ENCODE peak calls at places on chromosomes 4 and X, in five cellular contexts. H, C, K, A and U are unnamed samples. For H3K4me1, the result is how much of the 10 kb centered on the place peaks cover.

GRCh38 chr4:174375422-174375821 is 91.7 kb downstream of the CEP44 start:
- ATAC-seq in H (no peak), K (no peak), A (no peak), C (no peak), U (no peak)

GRCh38 chr4:183798921-183799307 is 106.2 kb upstream of the STOX2 start:
- ATAC-seq in K (no peak), H (no peak), A (no peak), C (no peak), U (no peak)

GRCh38 chr4:112170451-112170993 is 25.3 kb downstream of the FAM241A start:
- ATAC-seq in K (no peak), H (no peak), A (no peak), C (peak), U (peak)

GRCh38 chr4:82818974-82819662 is 20.5 kb upstream of the SCD5 start:
- ATAC-seq in H (no peak), A (peak), C (no peak), K (no peak), U (no peak)

GRCh38 chrX:39894626-39895025 is 203.1 kb downstream of the BCOR start:
- ATAC-seq in H (no peak), K (no peak), C (no peak), A (no peak), U (no peak)

GRCh38 chr4:184395451-184395917 is 78.9 kb downstream of the IRF2 start:
- ATAC-seq in C (no peak), A (peak), H (no peak), K (no peak), U (peak)

GRCh38 chrX:3712080-3712869 is 1.2 kb downstream of the PRKX start:
- ATAC-seq in A (peak), C (peak), K (no peak), H (peak), U (no peak)

GRCh38 chr4:23822181-23822580 is 67.7 kb downstream of the PPARGC1A start:
- ATAC-seq in C (no peak), H (no peak), K (no peak), A (no peak), U (no peak)

GRCh38 chr4:107835409-107835808 is 10.7 kb downstream of the SGMS2 start:
- ATAC-seq in A (no peak), C (no peak), H (no peak), K (no peak), U (no peak)

GRCh38 chr4:38381788-38382187 is 282.2 kb upstream of the KLF3 start:
- ATAC-seq in C (no peak), A (no peak), K (no peak), H (no peak), U (peak)

GRCh38 chrX:48913605-48914366 is 2.3 kb upstream of the SLC35A2 start:
- ATAC-seq in K (no peak), A (no peak), H (no peak), C (no peak), U (no peak)

GRCh38 chrX:48908600-48908999 is 2.8 kb downstream of the SLC35A2 start:
- ATAC-seq in H (no peak), A (no peak), K (no peak), C (no peak), U (no peak)

GRCh38 chrX:48909703-48910102 is 1.7 kb downstream of the SLC35A2 start:
- ATAC-seq in K (no peak), C (no peak), A (no peak), H (no peak), U (no peak)

GRCh38 chrX:48910926-48911406 is 480 bp downstream of the SLC35A2 start:
- ATAC-seq in H (no peak), A (peak), K (no peak), C (peak), U (no peak)

DNA sequence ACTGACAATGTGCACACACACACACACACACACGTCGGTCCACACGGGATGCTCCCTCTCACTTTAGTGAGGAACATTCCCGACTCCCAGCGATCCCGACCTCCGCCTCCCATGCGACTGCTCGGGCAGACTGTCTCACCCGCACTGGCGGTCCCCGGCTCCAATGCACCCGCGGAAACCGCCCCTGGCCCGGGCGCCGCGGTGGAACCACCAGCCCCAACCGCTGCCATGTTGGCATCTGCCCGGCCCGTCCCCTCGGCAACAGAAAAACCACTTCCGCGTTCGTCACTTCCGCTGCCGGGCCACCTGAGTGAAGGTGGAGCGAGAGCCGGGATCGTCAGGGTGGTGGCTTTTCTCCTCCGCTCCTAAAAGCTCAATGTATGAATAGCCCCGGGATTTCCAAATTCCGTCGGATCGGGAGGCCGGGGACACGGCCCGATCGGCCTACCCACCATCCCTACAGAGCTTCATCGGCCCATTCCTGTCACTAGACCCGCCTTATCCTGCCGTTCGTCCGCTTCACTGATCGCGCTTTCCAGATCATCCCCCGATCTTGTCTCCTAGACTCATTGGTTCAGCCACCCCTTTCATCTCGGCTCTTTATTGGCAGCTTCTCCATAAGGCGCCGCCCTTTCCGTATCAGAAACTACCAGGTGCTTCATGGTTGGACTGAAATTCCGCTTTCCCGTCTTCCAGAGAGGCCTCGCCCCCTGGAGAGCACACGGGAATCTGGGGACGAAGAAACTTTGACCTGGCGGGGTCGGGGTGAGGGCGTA is at the start of gene SLC35A2:
- ATAC-seq in K (peak), C (peak), H (peak), A (peak), U (peak)
- TF ChIP-seq EP300 in K (no peak), C (no peak), H (no peak), A (no peak), U (no peak)

DNA sequence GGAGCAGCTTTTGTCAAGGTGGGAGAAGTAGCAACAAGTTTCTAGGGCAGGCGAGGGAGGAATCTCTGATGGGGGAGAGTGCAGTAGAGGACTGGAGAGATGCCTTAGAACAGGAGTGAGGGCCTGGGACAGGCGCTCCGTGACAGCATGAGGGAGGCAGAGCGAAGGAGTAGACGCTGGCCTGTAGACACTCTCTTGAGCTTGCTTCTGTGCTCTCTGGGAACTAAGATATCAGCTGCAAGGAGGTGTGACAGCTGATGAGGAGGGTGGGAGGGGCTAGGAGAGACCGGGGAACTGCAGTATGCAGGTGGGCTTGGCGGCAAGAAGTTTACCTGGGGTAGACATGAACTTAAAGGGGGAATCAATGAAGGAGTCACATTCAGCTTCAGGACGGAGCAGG is 35.7 kb downstream of the MECP2 start:
- ATAC-seq in C (no peak), H (no peak), A (no peak), K (no peak), U (no peak)
- H3K4me1 ChIP-seq in C (under half), H (under half), A (under half), K (under half), U (under half)

DNA sequence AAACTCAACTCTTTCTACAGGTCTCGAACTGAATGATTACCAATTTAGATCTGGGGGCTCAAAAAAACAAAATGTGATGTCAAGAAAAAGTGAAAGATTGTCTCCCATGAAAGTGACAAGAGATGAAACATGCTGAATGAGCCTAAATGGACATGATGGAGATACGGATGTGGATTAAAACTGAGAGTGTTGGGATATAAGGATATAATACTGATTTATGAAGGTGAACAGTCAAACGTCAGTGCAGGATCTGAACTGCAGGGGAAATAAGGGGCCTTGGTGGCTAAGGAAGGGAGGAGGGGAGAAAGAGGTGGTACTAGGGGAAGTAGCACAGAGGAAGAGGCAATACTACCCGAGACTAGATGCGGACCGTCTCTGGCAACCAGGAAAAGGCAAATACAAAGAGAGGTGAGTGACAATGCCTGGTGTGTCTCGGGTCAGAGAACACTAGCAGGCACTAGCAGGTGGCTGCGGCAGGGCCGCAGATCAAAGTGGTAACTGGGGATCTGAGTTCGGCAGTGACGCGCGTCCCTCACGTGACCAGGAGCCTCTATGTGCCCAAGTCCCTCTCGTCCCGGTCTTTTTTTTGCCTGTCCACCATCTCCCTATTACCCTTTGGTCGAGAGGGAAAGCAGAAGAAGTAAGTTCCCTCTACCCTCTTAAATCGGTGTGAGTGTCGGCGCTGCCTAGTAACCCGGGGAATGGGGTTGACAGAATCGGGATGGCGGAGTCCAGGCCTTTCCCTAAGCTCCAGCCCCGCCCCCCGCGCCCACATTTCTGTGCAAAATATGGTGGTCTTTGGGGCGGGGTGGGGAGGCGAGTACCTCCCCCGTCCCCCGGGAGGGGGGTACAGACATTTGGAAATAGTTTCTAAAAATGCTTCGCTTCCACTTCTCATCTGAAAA is at the start of gene TCEAL1:
- ATAC-seq in H (peak), A (peak), C (peak), K (peak), U (peak)
- TF ChIP-seq EP300 in H (no peak), A (no peak), C (no peak), K (no peak), U (no peak)

GRCh38 chr4:128587382-128587781 is 222.1 kb upstream of the JADE1 start:
- ATAC-seq in H (no peak), K (no peak), C (no peak), A (no peak), U (no peak)

GRCh38 chr4:128589384-128589957 is 220.0 kb upstream of the JADE1 start:
- ATAC-seq in H (no peak), A (no peak), K (peak), C (peak), U (no peak)

GRCh38 chr4:128590034-128590740 is 219.3 kb upstream of the JADE1 start:
- ATAC-seq in H (no peak), K (peak), C (no peak), A (no peak), U (no peak)

GRCh38 chr4:128590773-128591172 is 218.7 kb upstream of the JADE1 start:
- ATAC-seq in K (no peak), C (no peak), A (no peak), H (no peak), U (no peak)

GRCh38 chr4:128591482-128591881 is 218.0 kb upstream of the JADE1 start:
- ATAC-seq in K (peak), C (no peak), H (no peak), A (no peak), U (no peak)
- H3K4me1 ChIP-seq in K (under half), C (under half), H (under half), A (under half), U (under half)

GRCh38 chrX:134659761-134660160 is 1.5 kb upstream of the PLAC1 start:
- ATAC-seq in H (no peak), C (no peak), A (no peak), K (no peak), U (no peak)

GRCh38 chrX:134660627-134661026 is 2.4 kb upstream of the PLAC1 start:
- ATAC-seq in H (no peak), K (no peak), C (no peak), A (no peak), U (no peak)

GRCh38 chrX:134661295-134661694 is 3.0 kb upstream of the PLAC1 start:
- ATAC-seq in C (no peak), H (no peak), A (no peak), K (no peak), U (no peak)

GRCh38 chrX:134669378-134670098 is 11.3 kb upstream of the PLAC1 start:
- ATAC-seq in C (peak), A (no peak), K (no peak), H (peak), U (peak)

DNA sequence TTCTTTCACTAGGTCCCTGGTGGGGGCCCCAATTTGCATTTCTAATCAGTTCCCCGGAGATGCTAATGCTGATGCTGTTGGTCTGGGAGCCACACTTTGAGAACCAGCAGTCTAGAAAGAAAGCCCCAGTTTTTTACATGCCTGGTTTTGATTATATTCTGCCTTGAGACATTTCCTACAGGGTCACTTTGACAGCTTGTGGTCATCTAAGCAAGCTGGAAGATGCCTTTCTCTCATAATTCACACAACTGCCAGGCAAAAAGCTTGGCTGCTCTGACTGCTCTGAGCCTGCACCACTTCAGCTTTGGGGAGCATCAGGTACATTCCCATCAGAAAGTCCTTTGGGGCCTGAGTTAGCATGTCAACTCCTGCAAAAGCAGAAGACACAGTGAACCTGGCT is 5.9 kb upstream of the PLAC1 start:
- ATAC-seq in A (no peak), C (no peak), K (no peak), H (no peak), U (no peak)
- TF ChIP-seq EP300 in A (no peak), C (no peak), K (no peak), H (no peak), U (no peak)

DNA sequence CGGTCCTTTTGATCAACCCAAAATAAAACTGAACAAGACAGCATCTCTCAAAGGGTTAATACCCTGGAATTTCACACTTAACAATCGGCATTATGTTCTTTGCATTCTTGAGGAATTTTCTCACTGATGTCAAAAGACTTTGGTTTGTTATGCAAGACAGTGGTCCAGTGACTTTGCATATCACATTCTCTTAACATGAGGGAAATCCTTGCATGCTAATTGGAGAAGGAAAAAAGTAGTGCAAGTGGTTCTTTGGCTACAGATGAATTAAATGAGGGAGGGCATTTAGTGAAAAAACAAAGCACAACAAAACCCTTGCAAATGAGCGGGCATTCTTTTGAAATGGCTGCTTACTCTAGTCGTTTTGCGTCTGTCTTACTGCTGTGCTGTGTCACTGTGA is 105.1 kb upstream of the LIMCH1 start:
- ATAC-seq in H (no peak), C (no peak), K (no peak), A (no peak), U (no peak)
- H3K4me1 ChIP-seq in H (half or more), C (half or more), K (under half), A (under half), U (half or more)